ENCODE peak calls at places on chromosomes 7 and 10, in seven cellular contexts. K, Y, P, S, Q, X and U are unnamed samples.

GRCh38 chr7:152857272-152857671 is 97.7 kb downstream of the ACTR3B start:
- DNase-seq in X (no peak), Q (no peak), Y (no peak), K (no peak), S (no peak), P (no peak), U (no peak)

GRCh38 chr10:110529596-110530011 is 31.9 kb downstream of the DUSP5 start:
- DNase-seq in X (no peak), K (no peak), Q (no peak), Y (no peak), P (no peak), S (no peak), U (no peak)

GRCh38 chr10:129971381-129972144 is 7.5 kb upstream of the EBF3 start:
- DNase-seq in K (no peak), Q (peak; percentile 63), P (no peak), S (peak; percentile 53), X (no peak), Y (no peak), U (no peak)

GRCh38 chr10:66301078-66301477 is 624.8 kb upstream of the LRRTM3 start:
- DNase-seq in K (no peak), X (no peak), P (no peak), Q (no peak), S (no peak), Y (no peak), U (no peak)

GRCh38 chr7:134710854-134711624 is 64.4 kb downstream of the BPGM start:
- DNase-seq in K (no peak), Y (no peak), P (peak; percentile 47), X (no peak), Q (no peak), S (no peak), U (no peak)

GRCh38 chr10:44552716-44553115 is 167.8 kb upstream of the CXCL12 start:
- DNase-seq in P (no peak), K (no peak), Y (no peak), S (no peak), X (no peak), Q (no peak), U (no peak)

GRCh38 chr7:73896454-73896853 is 35.5 kb downstream of the TMEM270 start:
- DNase-seq in Q (no peak), Y (no peak), S (no peak), P (peak; percentile 46), X (no peak), K (no peak), U (no peak)

GRCh38 chr10:98367626-98368451 is 47.1 kb downstream of the PYROXD2 start:
- DNase-seq in P (no peak), Q (no peak), Y (no peak), K (no peak), S (no peak), X (no peak), U (no peak)

GRCh38 chr10:127976701-127977367 is 69.9 kb downstream of the PTPRE start:
- DNase-seq in S (no peak), Y (no peak), Q (no peak), P (peak; percentile 41), X (no peak), K (no peak), U (no peak)

GRCh38 chr7:47444376-47445098 is 137.4 kb downstream of the TNS3 start:
- DNase-seq in Q (peak; percentile 35), K (no peak), X (no peak), S (no peak), P (peak; percentile 16), Y (no peak), U (no peak)

GRCh38 chr10:128884061-128884425 is 583.0 kb upstream of the MGMT start:
- DNase-seq in P (no peak), Y (no peak), K (no peak), X (no peak), Q (no peak), S (no peak), U (no peak)

GRCh38 chr7:126472825-126473224 is 779.9 kb downstream of the GRM8 start:
- DNase-seq in S (no peak), X (no peak), Q (no peak), K (no peak), Y (no peak), P (no peak), U (no peak)

GRCh38 chr7:121088870-121089269 is 100.4 kb downstream of the CPED1 start:
- DNase-seq in Q (no peak), P (no peak), S (no peak), Y (no peak), X (no peak), K (no peak), U (no peak)

GRCh38 chr10:97022616-97023015 is 163.1 kb downstream of the SLIT1 start:
- DNase-seq in X (no peak), K (no peak), Y (no peak), S (no peak), Q (no peak), P (no peak), U (no peak)

GRCh38 chr10:91340613-91341362 is 69.4 kb upstream of the HECTD2 start:
- DNase-seq in P (peak; percentile 97), X (peak; percentile 80), S (no peak), Y (peak; percentile 87), Q (no peak), K (peak; percentile 79), U (peak; percentile 87)

GRCh38 chr7:34709771-34710170 is 51.8 kb downstream of the NPSR1 start:
- DNase-seq in K (no peak), P (no peak), X (no peak), S (no peak), Y (no peak), Q (no peak), U (no peak)

GRCh38 chr7:66629222-66629658 is 559 bp downstream of the KCTD7 start:
- DNase-seq in P (no peak), X (no peak), K (no peak), Y (no peak), S (no peak), Q (no peak), U (no peak)

GRCh38 chr7:139471740-139472353 is 11.6 kb downstream of the KLRG2 start:
- DNase-seq in S (no peak), Y (no peak), X (no peak), P (peak; percentile 11), Q (peak; percentile 72), K (no peak), U (peak; percentile 48)

GRCh38 chr7:147937428-147937827 is 653.1 kb upstream of the C7orf33 start:
- DNase-seq in X (no peak), P (no peak), K (no peak), S (no peak), Y (no peak), Q (no peak), U (no peak)

GRCh38 chr7:55536619-55537457 is 35.5 kb downstream of the VOPP1 start:
- DNase-seq in S (no peak), K (no peak), Q (no peak), Y (no peak), X (no peak), P (no peak), U (no peak)
- TF ChIP-seq CTCF in S (no peak), K (no peak), Q (no peak), Y (no peak), X (no peak), P (no peak), U (no peak)

GRCh38 chr10:78231327-78231726 is 197.7 kb downstream of the RPS24 start:
- DNase-seq in K (no peak), Q (no peak), Y (no peak), X (no peak), P (no peak), S (no peak), U (no peak)

GRCh38 chr10:78229950-78230675 is 196.4 kb downstream of the RPS24 start:
- DNase-seq in P (no peak), S (no peak), K (no peak), Y (no peak), Q (no peak), X (no peak), U (no peak)

GRCh38 chr10:78236416-78237015 is 202.9 kb downstream of the RPS24 start:
- DNase-seq in P (no peak), K (no peak), Y (no peak), Q (no peak), X (no peak), S (no peak), U (no peak)

DNA sequence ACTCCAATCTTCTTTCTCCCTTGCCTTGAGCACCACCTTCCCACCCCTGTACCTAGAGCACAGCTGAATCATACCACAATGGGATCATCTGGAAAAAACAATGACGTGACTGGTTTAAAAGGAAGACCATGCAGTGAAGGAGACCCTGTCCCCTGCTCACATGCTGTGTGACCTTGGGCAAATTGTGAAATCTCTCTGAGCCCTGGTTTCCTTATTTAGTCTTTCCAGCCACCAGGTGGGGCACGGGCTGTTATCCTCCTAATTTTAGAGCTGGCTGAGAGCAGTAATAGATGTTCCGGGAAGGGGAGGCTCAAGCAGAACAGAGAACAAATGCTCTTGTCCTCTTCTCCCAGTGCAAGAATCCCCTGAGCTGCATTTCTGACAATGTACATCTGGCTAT is 198.3 kb downstream of the RPS24 start:
- DNase-seq in S (no peak), Y (no peak), P (no peak), Q (no peak), X (no peak), K (no peak), U (no peak)
- TF ChIP-seq CTCF in S (no peak), Y (peak; percentile 13), P (peak; percentile 13), Q (peak; percentile 24), X (peak; percentile 40), K (peak; percentile 44), U (no peak)

GRCh38 chr7:28536259-28536658 is 123.9 kb downstream of the CREB5 start:
- DNase-seq in K (no peak), X (no peak), Y (no peak), P (peak; percentile 55), Q (peak; percentile 31), S (no peak), U (no peak)
- TF ChIP-seq CTCF in K (peak; percentile 41), X (peak; percentile 45), Y (peak; percentile 50), P (peak; percentile 78), Q (no peak), S (no peak), U (peak; percentile 47)

GRCh38 chr10:124628676-124629021 is 115.5 kb downstream of the FAM53B start:
- DNase-seq in Y (no peak), K (no peak), S (no peak), P (no peak), Q (no peak), X (no peak), U (no peak)

GRCh38 chr10:124625831-124626238 is 118.3 kb downstream of the FAM53B start:
- DNase-seq in S (no peak), Q (no peak), Y (no peak), X (no peak), P (no peak), K (no peak), U (no peak)

GRCh38 chr10:124627851-124628675 is 116.1 kb downstream of the FAM53B start:
- DNase-seq in X (no peak), Y (no peak), Q (no peak), S (no peak), P (no peak), K (no peak), U (no peak)

GRCh38 chr10:124624875-124625274 is 119.3 kb downstream of the FAM53B start:
- DNase-seq in Q (no peak), P (peak; percentile 64), K (no peak), Y (no peak), S (no peak), X (no peak), U (no peak)

DNA sequence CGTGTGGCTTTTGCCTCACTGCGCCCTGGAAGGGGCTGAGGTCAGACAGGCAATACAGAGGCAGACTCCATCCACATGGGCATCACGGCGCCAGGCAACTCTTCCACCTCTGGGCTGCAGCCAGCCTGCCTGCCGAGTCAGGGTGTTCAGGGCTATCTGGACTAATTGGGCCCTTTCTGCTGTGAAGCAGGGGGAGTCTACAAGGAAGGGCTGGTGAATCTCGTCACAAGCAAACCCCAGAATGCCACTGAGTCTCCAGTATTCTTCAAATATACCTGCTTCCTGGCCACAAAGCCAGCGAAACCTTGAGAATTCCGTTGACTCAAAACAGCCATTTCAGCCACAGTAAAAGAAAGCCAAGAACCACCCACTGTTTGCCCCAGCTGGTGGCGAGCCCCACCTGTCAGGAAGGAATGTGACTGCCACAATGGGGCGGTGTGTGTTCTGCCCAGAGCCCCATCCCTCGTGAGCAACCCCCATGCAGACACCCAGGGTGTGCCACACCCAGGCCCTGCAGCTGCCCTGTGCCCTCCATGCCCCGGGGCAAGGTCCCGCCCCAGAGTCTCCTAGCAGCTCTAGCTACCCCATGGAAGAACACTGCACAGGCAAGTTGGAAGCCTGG is 117.3 kb downstream of the FAM53B start:
- DNase-seq in K (no peak), S (peak; percentile 85), X (no peak), Y (no peak), P (peak; percentile 82), Q (no peak), U (no peak)
- TF ChIP-seq CTCF in K (no peak), S (no peak), X (no peak), Y (no peak), P (no peak), Q (no peak), U (no peak)